ENCODE peak calls at places on chromosomes 6 and 20, in four cellular contexts. F, K, Y and S are unnamed samples.

GRCh38 chr6:109527989-109528388 is 45.0 kb upstream of the ZBTB24 start:
- DNase-seq in F (no peak), K (no peak), Y (peak), S (no peak)

GRCh38 chr6:96766769-96767168 is 70.5 kb downstream of the GPR63 start:
- DNase-seq in F (no peak), K (no peak), Y (no peak), S (no peak)

GRCh38 chr6:131683479-131683878 is 17.7 kb downstream of the OR2A4 start:
- DNase-seq in F (no peak), K (no peak), Y (no peak), S (no peak)

GRCh38 chr6:12958052-12958706 is 241.6 kb downstream of the PHACTR1 start:
- DNase-seq in F (no peak), K (no peak), Y (no peak), S (no peak)

GRCh38 chr20:22383156-22383555 is 201.2 kb downstream of the FOXA2 start:
- DNase-seq in F (no peak), K (no peak), Y (no peak), S (no peak)

GRCh38 chr6:148693882-148694484 is 52.8 kb upstream of the UST start:
- DNase-seq in F (no peak), K (no peak), Y (peak), S (no peak)

GRCh38 chr20:23873370-23874015 is 6.1 kb downstream of the CST5 start:
- DNase-seq in F (no peak), K (no peak), Y (no peak), S (no peak)

GRCh38 chr20:32918751-32919150 is 60.0 kb downstream of the EFCAB8 start:
- DNase-seq in F (no peak), K (no peak), Y (no peak), S (no peak)

GRCh38 chr6:13810688-13811446 is 3.5 kb downstream of the MCUR1 start:
- DNase-seq in F (no peak), K (peak), Y (no peak), S (no peak)

GRCh38 chr6:158517038-158517437 is 42.9 kb upstream of the TMEM181 start:
- DNase-seq in F (no peak), K (no peak), Y (no peak), S (no peak)

GRCh38 chr6:16817594-16817993 is 56.3 kb upstream of the ATXN1 start:
- DNase-seq in F (no peak), K (no peak), Y (no peak), S (no peak)

GRCh38 chr6:22306741-22307466 is 10.1 kb upstream of the PRL start:
- DNase-seq in F (no peak), K (no peak), Y (no peak), S (no peak)

GRCh38 chr6:68651018-68651985 is 16.2 kb downstream of the ADGRB3 start:
- DNase-seq in F (no peak), K (no peak), Y (no peak), S (no peak)

GRCh38 chr20:4435671-4436070 is 286.0 kb upstream of the PRND start:
- DNase-seq in F (no peak), K (no peak), Y (no peak), S (no peak)

GRCh38 chr20:3251806-3252205 is 12.8 kb upstream of the SLC4A11 start:
- DNase-seq in F (no peak), K (no peak), Y (no peak), S (no peak)

GRCh38 chr6:11632795-11633511 is 95.4 kb downstream of the TMEM170B start:
- DNase-seq in F (no peak), K (peak), Y (no peak), S (no peak)

GRCh38 chr6:164700497-164700896 is 608.9 kb downstream of the C6orf118 start:
- DNase-seq in F (no peak), K (no peak), Y (no peak), S (no peak)

GRCh38 chr20:33046412-33046811 is 7.3 kb upstream of the BPIFB3 start:
- DNase-seq in F (no peak), K (no peak), Y (no peak), S (no peak)

GRCh38 chr6:155498370-155498769 is 42.7 kb upstream of the NOX3 start:
- DNase-seq in F (no peak), K (no peak), Y (no peak), S (no peak)

GRCh38 chr6:29679962-29680361 is 990 bp downstream of the ZFP57 start:
- DNase-seq in F (no peak), K (no peak), Y (no peak), S (no peak)

GRCh38 chr20:31572042-31572700 is 32.9 kb upstream of the ID1 start:
- DNase-seq in F (no peak), K (no peak), Y (no peak), S (no peak)

GRCh38 chr20:25453035-25453810 is 45.8 kb downstream of the GINS1 start:
- DNase-seq in F (no peak), K (no peak), Y (peak), S (no peak)

GRCh38 chr20:34982270-34983088 is 26.8 kb downstream of the MYH7B start:
- DNase-seq in F (no peak), K (no peak), Y (no peak), S (no peak)

GRCh38 chr20:31260326-31260932 is 3.0 kb downstream of the DEFB115 start:
- DNase-seq in F (no peak), K (no peak), Y (peak), S (no peak)

GRCh38 chr20:300345-300744 is 3.0 kb downstream of the ZCCHC3 start:
- DNase-seq in F (no peak), K (no peak), Y (no peak), S (no peak)

GRCh38 chr6:124119591-124119990 is 315.9 kb downstream of the NKAIN2 start:
- DNase-seq in F (no peak), K (no peak), Y (no peak), S (no peak)

GRCh38 chr6:125835221-125835744 is 44.5 kb downstream of the NCOA7 start:
- DNase-seq in F (no peak), K (no peak), Y (no peak), S (no peak)